ENCODE peak calls at places on chromosomes 16 and 17, in six cellular contexts. A, G, N, D, Q and L are unnamed samples.

GRCh38 chr16:2456551-2457153 is 3.3 kb upstream of the TEDC2 start:
- DNase-seq in Q (no peak), G (no peak), N (no peak), A (no peak), D (no peak), L (no peak)

GRCh38 chr17:37440424-37440823 is 33.7 kb downstream of the TADA2A start:
- DNase-seq in A (no peak), Q (no peak), G (no peak), N (no peak), D (no peak), L (no peak)

GRCh38 chr17:29195465-29196081 is 15.4 kb upstream of the MYO18A start:
- DNase-seq in N (no peak), D (no peak), Q (no peak), A (no peak), G (no peak), L (peak)

GRCh38 chr17:57114085-57114673 is 29.1 kb downstream of the AKAP1 start:
- DNase-seq in N (peak), D (peak), G (peak), A (peak), Q (peak), L (no peak)

GRCh38 chr16:30924797-30925645 is 1.6 kb downstream of the FBXL19 start:
- DNase-seq in N (no peak), G (no peak), A (no peak), Q (no peak), D (no peak), L (no peak)

GRCh38 chr17:27481327-27481726 is 25.1 kb downstream of the KSR1 start:
- DNase-seq in Q (no peak), N (no peak), A (no peak), D (no peak), G (no peak), L (no peak)

GRCh38 chr17:35801583-35802224 is 6.3 kb upstream of the MMP28 start:
- DNase-seq in Q (peak), N (no peak), D (no peak), G (no peak), A (no peak), L (no peak)

GRCh38 chr17:34651267-34651955 is 72.0 kb downstream of the TMEM132E start:
- DNase-seq in Q (no peak), D (no peak), G (no peak), A (no peak), N (no peak), L (no peak)

GRCh38 chr17:63399856-63400255 is 46.2 kb downstream of the CYB561 start:
- DNase-seq in G (no peak), Q (peak), A (no peak), D (no peak), N (peak), L (no peak)

GRCh38 chr17:27333410-27333980 is 39.6 kb downstream of the WSB1 start:
- DNase-seq in A (no peak), Q (no peak), D (peak), G (no peak), N (no peak), L (no peak)

GRCh38 chr17:17784599-17785264 is 52.1 kb downstream of the SREBF1 start:
- DNase-seq in G (no peak), A (no peak), D (no peak), Q (peak), N (no peak), L (peak)

GRCh38 chr16:275041-275621 is 613 bp downstream of the RGS11 start:
- DNase-seq in N (no peak), G (no peak), Q (no peak), D (peak), A (no peak), L (no peak)

GRCh38 chr17:59416184-59416583 is 84.7 kb downstream of the YPEL2 start:
- DNase-seq in A (no peak), N (no peak), G (no peak), Q (no peak), D (no peak), L (no peak)

DNA sequence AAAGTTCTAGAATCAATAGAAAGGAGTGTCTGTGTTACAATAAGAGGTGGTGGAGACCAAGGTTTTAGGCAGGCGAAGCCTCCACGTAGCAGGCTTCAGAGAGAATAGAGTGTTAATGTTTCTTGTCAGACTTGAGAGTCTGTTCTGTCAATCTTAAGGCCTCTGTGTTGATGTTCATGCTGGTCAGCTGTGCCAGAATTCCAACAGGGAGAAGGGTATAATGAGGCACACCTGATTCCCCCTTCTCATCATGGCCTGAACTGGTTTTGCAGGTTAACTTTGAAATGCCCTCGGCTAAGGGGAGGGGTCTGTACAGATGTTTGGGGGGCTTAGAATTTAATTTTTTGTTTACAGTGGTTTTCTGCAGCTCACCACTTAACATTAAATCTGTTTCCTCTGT is 46.0 kb downstream of the RNF112 start:
- DNase-seq in A (no peak), Q (no peak), N (no peak), D (no peak), G (no peak), L (no peak)
- H2AK5ac ChIP-seq in A (peak), Q (no peak), N (peak), D (no peak), G (no peak), L (no peak)

DNA sequence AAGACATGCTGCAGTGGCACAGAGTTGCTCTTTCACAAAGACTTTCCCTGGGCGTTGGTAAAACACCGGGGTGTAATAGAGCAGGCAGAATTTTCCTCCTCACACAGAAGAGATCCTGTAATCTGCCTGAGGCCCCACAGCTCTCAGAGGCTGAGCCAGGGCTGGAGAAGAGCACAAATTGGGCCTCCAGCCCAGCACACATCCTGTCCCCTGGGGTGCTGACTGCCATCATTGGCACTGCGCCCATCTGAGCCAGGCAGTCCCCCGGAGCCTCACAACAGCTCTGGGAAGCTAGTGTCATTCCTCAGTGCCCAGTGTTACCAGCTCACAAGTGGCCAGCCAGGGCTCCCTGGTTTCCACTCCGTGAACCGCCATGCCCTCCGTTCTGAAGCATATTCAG is 119.4 kb downstream of the SOCS1 start:
- DNase-seq in Q (peak), D (peak), N (no peak), G (no peak), A (no peak), L (no peak)
- H3K23ac ChIP-seq in Q (no peak), D (no peak), N (peak), G (no peak), A (no peak), L (no peak)

GRCh38 chr16:49115956-49116355 is 165.7 kb downstream of the CBLN1 start:
- DNase-seq in Q (no peak), A (no peak), D (no peak), N (no peak), G (no peak), L (no peak)

GRCh38 chr16:49120631-49121030 is 161.0 kb downstream of the CBLN1 start:
- DNase-seq in N (no peak), G (no peak), A (no peak), Q (no peak), D (no peak), L (no peak)

GRCh38 chr16:49127103-49127502 is 154.5 kb downstream of the CBLN1 start:
- DNase-seq in A (no peak), N (no peak), D (no peak), Q (no peak), G (peak), L (no peak)

GRCh38 chr16:49116873-49117272 is 164.8 kb downstream of the CBLN1 start:
- DNase-seq in D (no peak), A (no peak), N (no peak), Q (no peak), G (no peak), L (no peak)

DNA sequence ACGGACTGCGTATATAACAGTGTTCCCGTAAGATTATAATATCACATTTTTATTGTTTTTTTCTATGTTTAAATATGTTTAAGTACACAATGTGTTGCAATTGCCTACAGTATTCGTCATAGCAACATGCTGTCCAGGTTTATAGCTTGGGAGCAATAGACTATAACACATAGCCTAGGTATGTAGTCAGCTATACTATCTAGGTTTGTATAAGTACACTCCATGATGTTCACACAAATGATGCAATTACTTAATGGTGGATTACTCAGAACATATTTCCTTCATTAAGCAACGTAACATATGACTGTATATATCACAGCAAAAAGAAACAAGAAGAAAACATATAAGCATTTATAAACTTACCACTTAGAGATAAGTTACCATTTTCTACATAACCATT is 160.0 kb downstream of the CBLN1 start:
- DNase-seq in A (no peak), N (no peak), Q (no peak), G (no peak), D (no peak), L (no peak)
- H3K14ac ChIP-seq in A (no peak), N (no peak), Q (no peak), G (no peak), D (no peak), L (no peak)

GRCh38 chr17:7019839-7020519 is 2.9 kb upstream of the BCL6B start:
- DNase-seq in G (no peak), Q (peak), A (no peak), N (peak), D (peak), L (peak)
- H2AK5ac ChIP-seq in G (no peak), Q (no peak), A (no peak), N (peak), D (no peak), L (no peak)

DNA sequence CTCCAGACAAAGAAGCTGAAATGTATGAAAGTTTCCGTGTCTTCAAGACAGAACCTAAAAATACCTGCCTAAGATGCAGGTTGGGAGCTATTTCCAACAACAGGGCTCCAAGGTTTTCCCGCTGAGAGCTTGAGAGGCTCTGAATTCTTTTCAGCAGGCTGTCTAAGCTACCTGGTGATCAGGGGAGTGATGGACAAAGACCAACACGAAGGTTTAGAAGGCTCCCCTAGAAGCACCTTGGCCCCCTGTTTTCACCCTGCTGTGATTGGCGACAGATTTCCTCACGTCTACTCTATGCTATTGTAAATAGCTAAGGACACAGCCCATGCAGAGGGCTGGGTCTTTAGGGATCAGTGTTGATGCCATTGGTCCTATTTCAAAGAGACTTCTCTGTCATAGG is 275.2 kb upstream of the SALL1 start:
- DNase-seq in A (no peak), G (no peak), N (no peak), Q (no peak), D (no peak), L (no peak)
- H3K23ac ChIP-seq in A (no peak), G (no peak), N (no peak), Q (no peak), D (no peak), L (no peak)

GRCh38 chr16:21268236-21268635 is 9.9 kb downstream of the CRYM start:
- DNase-seq in N (no peak), G (no peak), A (no peak), D (no peak), Q (no peak), L (peak)
- H3K14ac ChIP-seq in N (no peak), G (no peak), A (no peak), D (no peak), Q (no peak), L (no peak)